ENCODE peak calls at places on chromosomes 5 and 9, in nine cellular contexts. N is mammary epithelial cell, B is ovary, F is heart left ventricle, W is astrocyte of the spinal cord, D is endothelial cell of umbilical vein, S is fibroblast of lung, A is transverse colon, Y is H9. Q is an unnamed sample.

GRCh38 chr9:126248680-126249079 is 77.9 kb upstream of the MVB12B start:
- DNase-seq in N (peak; percentile 91), B (no peak), F (no peak), W (peak; percentile 90), D (no peak), S (peak; percentile 97), A (no peak), Y (no peak), Q (no peak)

GRCh38 chr5:139950436-139950835 is 92.7 kb downstream of the NRG2 start:
- DNase-seq in N (no peak), B (no peak), F (no peak), W (no peak), D (no peak), S (no peak), A (no peak), Y (no peak), Q (no peak)

GRCh38 chr5:132394681-132395259 is 25.3 kb downstream of the SLC22A5 start:
- DNase-seq in N (no peak), B (no peak), F (no peak), W (no peak), D (no peak), S (no peak), A (no peak), Y (no peak), Q (no peak)

GRCh38 chr9:12853021-12853420 is 78.2 kb downstream of the LURAP1L start:
- DNase-seq in N (no peak), B (no peak), F (no peak), W (no peak), D (no peak), S (no peak), A (no peak), Y (no peak), Q (no peak)

GRCh38 chr5:160757194-160757593 is 94.8 kb downstream of the ATP10B start:
- DNase-seq in N (no peak), B (no peak), F (no peak), W (no peak), D (no peak), S (no peak), A (no peak), Y (no peak), Q (no peak)

GRCh38 chr9:114824130-114824529 is 18.3 kb upstream of the TNFSF15 start:
- DNase-seq in N (peak; percentile 71), B (no peak), F (no peak), W (peak; percentile 45), D (no peak), S (peak; percentile 82), A (no peak), Y (no peak), Q (no peak)

GRCh38 chr5:111367081-111367480 is 142.9 kb downstream of the CAMK4 start:
- DNase-seq in N (peak; percentile 98), B (no peak), F (no peak), W (no peak), D (no peak), S (peak; percentile 62), A (no peak), Y (no peak), Q (no peak)

GRCh38 chr9:7536310-7536939 is 263.2 kb downstream of the DMAC1 start:
- DNase-seq in N (peak; percentile 27), B (no peak), F (peak; percentile 59), W (peak; percentile 40), D (peak; percentile 42), S (peak; percentile 29), A (peak; percentile 57), Y (peak; percentile 75), Q (peak; percentile 27)

GRCh38 chr9:117703538-117703937 is 665 bp upstream of the TLR4 start:
- DNase-seq in N (no peak), B (no peak), F (no peak), W (no peak), D (no peak), S (no peak), A (no peak), Y (no peak), Q (no peak)

GRCh38 chr9:84731696-84732095 is 62.2 kb downstream of the NTRK2 start:
- DNase-seq in N (no peak), B (no peak), F (no peak), W (no peak), D (no peak), S (no peak), A (no peak), Y (no peak), Q (no peak)

GRCh38 chr5:147446528-147446927 is 63.3 kb downstream of the DPYSL3 start:
- DNase-seq in N (no peak), B (no peak), F (peak; percentile 60), W (no peak), D (no peak), S (no peak), A (no peak), Y (no peak), Q (no peak)

GRCh38 chr5:176790921-176791320 is 19.4 kb upstream of the UNC5A start:
- DNase-seq in N (no peak), B (no peak), F (no peak), W (no peak), D (no peak), S (no peak), A (no peak), Y (no peak), Q (no peak)

GRCh38 chr5:175521313-175521833 is 43.0 kb downstream of the SFXN1 start:
- DNase-seq in N (no peak), B (no peak), F (no peak), W (no peak), D (no peak), S (no peak), A (no peak), Y (no peak), Q (no peak)

GRCh38 chr5:73365301-73365853 is 83.2 kb downstream of the FOXD1 start:
- DNase-seq in N (peak; percentile 91), B (no peak), F (no peak), W (peak; percentile 93), D (peak; percentile 70), S (peak; percentile 94), A (no peak), Y (no peak), Q (no peak)

GRCh38 chr5:157839157-157839795 is 19.7 kb downstream of the CLINT1 start:
- DNase-seq in N (no peak), B (no peak), F (no peak), W (no peak), D (no peak), S (no peak), A (no peak), Y (no peak), Q (no peak)

GRCh38 chr5:103840600-103840999 is 278.0 kb upstream of the NUDT12 start:
- DNase-seq in N (no peak), B (no peak), F (no peak), W (no peak), D (no peak), S (peak; percentile 51), A (no peak), Y (no peak), Q (no peak)

GRCh38 chr5:66987949-66988838 is 208.4 kb downstream of the CD180 start:
- DNase-seq in N (no peak), B (no peak), F (no peak), W (peak; percentile 32), D (peak; percentile 53), S (no peak), A (no peak), Y (no peak), Q (no peak)

GRCh38 chr5:163913548-163913947 is 408.1 kb downstream of the MAT2B start:
- DNase-seq in N (no peak), B (no peak), F (no peak), W (no peak), D (no peak), S (no peak), A (no peak), Y (no peak), Q (no peak)
- TF ChIP-seq CTCF in N (no peak), B (no peak), F (no peak), W (peak; percentile 5), D (no peak), S (peak; percentile 32), A (no peak), Y (peak; percentile 23), Q (peak; percentile 30)

GRCh38 chr5:166347051-166347450 is 1944.4 kb upstream of the WWC1 start:
- DNase-seq in N (no peak), B (no peak), F (no peak), W (no peak), D (no peak), S (no peak), A (no peak), Y (no peak), Q (no peak)

GRCh38 chr5:166340039-166340438 is 1951.4 kb upstream of the WWC1 start:
- DNase-seq in N (no peak), B (no peak), F (no peak), W (no peak), D (no peak), S (peak; percentile 19), A (no peak), Y (no peak), Q (no peak)

GRCh38 chr5:166342330-166342891 is 1949.0 kb upstream of the WWC1 start:
- DNase-seq in N (no peak), B (no peak), F (no peak), W (no peak), D (no peak), S (no peak), A (no peak), Y (no peak), Q (no peak)

GRCh38 chr5:166338801-166339200 is 1952.6 kb upstream of the WWC1 start:
- DNase-seq in N (no peak), B (no peak), F (no peak), W (no peak), D (no peak), S (peak; percentile 23), A (no peak), Y (no peak), Q (no peak)

GRCh38 chr5:166341708-166342329 is 1949.6 kb upstream of the WWC1 start:
- DNase-seq in N (no peak), B (no peak), F (no peak), W (no peak), D (no peak), S (no peak), A (no peak), Y (no peak), Q (no peak)
- TF ChIP-seq CTCF in N (peak; percentile 11), B (no peak), F (no peak), W (no peak), D (no peak), S (peak; percentile 11), A (no peak), Y (peak; percentile 56), Q (peak; percentile 48)

GRCh38 chr5:127275641-127276193 is 14.9 kb upstream of the MEGF10 start:
- DNase-seq in N (no peak), B (no peak), F (no peak), W (no peak), D (no peak), S (no peak), A (no peak), Y (no peak), Q (no peak)

GRCh38 chr5:127281609-127282008 is 9.0 kb upstream of the MEGF10 start:
- DNase-seq in N (no peak), B (no peak), F (no peak), W (no peak), D (no peak), S (no peak), A (no peak), Y (no peak), Q (no peak)

GRCh38 chr5:127280494-127281220 is 9.9 kb upstream of the MEGF10 start:
- DNase-seq in N (no peak), B (no peak), F (no peak), W (no peak), D (no peak), S (no peak), A (no peak), Y (peak; percentile 34), Q (peak; percentile 16)
- TF ChIP-seq CTCF in N (no peak), B (no peak), F (no peak), W (peak; percentile 18), D (no peak), S (no peak), A (no peak), Y (no peak), Q (no peak)

GRCh38 chr9:107815782-107816181 is 326.2 kb upstream of the KLF4 start:
- DNase-seq in N (no peak), B (no peak), F (no peak), W (no peak), D (no peak), S (no peak), A (no peak), Y (no peak), Q (no peak)
- TF ChIP-seq CTCF in N (no peak), B (no peak), F (no peak), W (no peak), D (no peak), S (no peak), A (no peak), Y (no peak), Q (no peak)

Q was measured in neural crest cell.